ENCODE peak calls at places on chromosome 2, in seven cellular contexts. Q is activated CD4-positive, alpha-beta T cell treated with anti-CD3 and anti-CD28 coated beads, Interleukin-2, amount 50 U/mL, for 4 hours; H is nucleus accumbens; T is NCI-H2107; A is astrocyte; X is NCI-H2081; C is NCI-H2171. Y is an unnamed sample.

GRCh38 chr2:70104231-70105111 is 17.2 kb downstream of the PCBP1 start:
- DNase-seq in H (no peak), T (no peak), Q (no peak), X (no peak), C (no peak), A (peak), Y (no peak)

GRCh38 chr2:239169311-239170048 is 231.3 kb downstream of the HDAC4 start:
- DNase-seq in C (no peak), T (no peak), H (no peak), A (no peak), Q (no peak), X (no peak), Y (no peak)

GRCh38 chr2:212626371-212626918 is 87.8 kb upstream of the ERBB4 start:
- DNase-seq in T (no peak), X (no peak), A (peak), Q (no peak), H (no peak), C (no peak), Y (no peak)

GRCh38 chr2:23301151-23301550 is 83.8 kb upstream of the KLHL29 start:
- DNase-seq in H (no peak), C (no peak), X (no peak), A (no peak), Q (no peak), T (no peak), Y (no peak)

GRCh38 chr2:170222298-170222697 is 44.4 kb downstream of the MYO3B start:
- DNase-seq in H (no peak), T (no peak), X (no peak), C (peak), Q (no peak), A (no peak), Y (no peak)

GRCh38 chr2:157061799-157062198 is 195.7 kb upstream of the GALNT5 start:
- DNase-seq in Q (no peak), T (no peak), H (no peak), X (no peak), A (no peak), C (no peak), Y (no peak)

GRCh38 chr2:70616168-70616694 is 62.6 kb upstream of the TGFA start:
- DNase-seq in H (no peak), T (peak), Q (no peak), X (no peak), C (no peak), A (no peak), Y (no peak)

GRCh38 chr2:119083416-119083815 is 75.1 kb downstream of the C1QL2 start:
- DNase-seq in X (no peak), H (no peak), C (no peak), A (no peak), T (no peak), Q (no peak), Y (no peak)